ENCODE peak calls at places on chromosomes 4 and X, in ten cellular contexts. One of them, this sample, is unnamed.

GRCh38 chr4:99574530-99575314 is at the start of gene MTTP:
- DNase-seq in GM04504: no peak
- DNase-seq in activated T-cell treated with anti-CD3 and anti-CD28 coated beads for 1 hour: no peak
- DNase-seq in hepatocyte: peak
- DNase-seq in RPMI8226: no peak
- DNase-seq in fibroblast of lung: no peak
- DNase-seq in HEK293T: no peak
- DNase-seq in Peyer's patch: no peak
- DNase-seq in mucosa of descending colon: no peak
- DNase-seq in vagina: no peak
- DNase-seq in this sample: no peak

GRCh38 chr4:104971458-104971857 is 175.2 kb upstream of the TET2 start:
- DNase-seq in Peyer's patch: no peak
- DNase-seq in hepatocyte: no peak
- DNase-seq in activated T-cell treated with anti-CD3 and anti-CD28 coated beads for 1 hour: no peak
- DNase-seq in vagina: no peak
- DNase-seq in RPMI8226: no peak
- DNase-seq in fibroblast of lung: peak
- DNase-seq in HEK293T: no peak
- DNase-seq in mucosa of descending colon: no peak
- DNase-seq in GM04504: no peak
- DNase-seq in this sample: no peak

GRCh38 chr4:116925900-116926457 is 159.4 kb downstream of the TRAM1L1 start:
- DNase-seq in mucosa of descending colon: no peak
- DNase-seq in hepatocyte: peak
- DNase-seq in vagina: no peak
- DNase-seq in Peyer's patch: no peak
- DNase-seq in GM04504: no peak
- DNase-seq in RPMI8226: no peak
- DNase-seq in HEK293T: peak
- DNase-seq in activated T-cell treated with anti-CD3 and anti-CD28 coated beads for 1 hour: no peak
- DNase-seq in fibroblast of lung: no peak
- DNase-seq in this sample: peak

GRCh38 chr4:84499065-84499982 is at the start of gene NKX6-1:
- DNase-seq in fibroblast of lung: peak
- DNase-seq in hepatocyte: peak
- DNase-seq in mucosa of descending colon: peak
- DNase-seq in Peyer's patch: peak
- DNase-seq in RPMI8226: no peak
- DNase-seq in HEK293T: peak
- DNase-seq in vagina: no peak
- DNase-seq in GM04504: peak
- DNase-seq in activated T-cell treated with anti-CD3 and anti-CD28 coated beads for 1 hour: no peak
- DNase-seq in this sample: peak

GRCh38 chr4:1682860-1683259 is 1.3 kb downstream of the FAM53A start:
- DNase-seq in vagina: no peak
- DNase-seq in RPMI8226: no peak
- DNase-seq in GM04504: no peak
- DNase-seq in HEK293T: no peak
- DNase-seq in Peyer's patch: peak
- DNase-seq in activated T-cell treated with anti-CD3 and anti-CD28 coated beads for 1 hour: no peak
- DNase-seq in mucosa of descending colon: no peak
- DNase-seq in fibroblast of lung: no peak
- DNase-seq in hepatocyte: no peak
- DNase-seq in this sample: no peak

GRCh38 chrX:40199704-40200103 is 101.9 kb upstream of the BCOR start:
- DNase-seq in Peyer's patch: no peak
- DNase-seq in HEK293T: no peak
- DNase-seq in mucosa of descending colon: no peak
- DNase-seq in GM04504: no peak
- DNase-seq in activated T-cell treated with anti-CD3 and anti-CD28 coated beads for 1 hour: no peak
- DNase-seq in vagina: no peak
- DNase-seq in fibroblast of lung: no peak
- DNase-seq in hepatocyte: no peak
- DNase-seq in RPMI8226: no peak
- DNase-seq in this sample: no peak

GRCh38 chr4:25437951-25438350 is 60.9 kb downstream of the ANAPC4 start:
- DNase-seq in HEK293T: no peak
- DNase-seq in fibroblast of lung: no peak
- DNase-seq in RPMI8226: no peak
- DNase-seq in GM04504: no peak
- DNase-seq in hepatocyte: no peak
- DNase-seq in activated T-cell treated with anti-CD3 and anti-CD28 coated beads for 1 hour: no peak
- DNase-seq in mucosa of descending colon: no peak
- DNase-seq in vagina: no peak
- DNase-seq in Peyer's patch: no peak
- DNase-seq in this sample: no peak

GRCh38 chr4:92047209-92047877 is 256.4 kb upstream of the GRID2 start:
- DNase-seq in vagina: no peak
- DNase-seq in RPMI8226: no peak
- DNase-seq in hepatocyte: peak
- DNase-seq in activated T-cell treated with anti-CD3 and anti-CD28 coated beads for 1 hour: no peak
- DNase-seq in fibroblast of lung: peak
- DNase-seq in mucosa of descending colon: no peak
- DNase-seq in HEK293T: no peak
- DNase-seq in GM04504: no peak
- DNase-seq in Peyer's patch: no peak
- DNase-seq in this sample: no peak

GRCh38 chr4:122012735-122013134 is 60.9 kb upstream of the TRPC3 start:
- DNase-seq in Peyer's patch: no peak
- DNase-seq in activated T-cell treated with anti-CD3 and anti-CD28 coated beads for 1 hour: no peak
- DNase-seq in hepatocyte: no peak
- DNase-seq in HEK293T: no peak
- DNase-seq in RPMI8226: no peak
- DNase-seq in GM04504: peak
- DNase-seq in mucosa of descending colon: no peak
- DNase-seq in fibroblast of lung: peak
- DNase-seq in vagina: no peak
- DNase-seq in this sample: no peak

GRCh38 chrX:97310373-97310772 is 426.7 kb downstream of the RPA4 start:
- DNase-seq in RPMI8226: no peak
- DNase-seq in mucosa of descending colon: no peak
- DNase-seq in hepatocyte: no peak
- DNase-seq in fibroblast of lung: no peak
- DNase-seq in Peyer's patch: no peak
- DNase-seq in vagina: no peak
- DNase-seq in HEK293T: no peak
- DNase-seq in GM04504: no peak
- DNase-seq in activated T-cell treated with anti-CD3 and anti-CD28 coated beads for 1 hour: no peak
- DNase-seq in this sample: no peak

This sample was measured in right cardiac atrium.